ENCODE peak calls at places on chromosome 3, in six cellular contexts. E is HCT116, V is right lobe of liver, A is K562, O is suprapubic skin, M is prostate gland. P is an unnamed sample. For H3K9me3, the result is how much of the 10 kb centered on the place peaks cover.

GRCh38 chr3:35832140-35832571 is 192.8 kb downstream of the ARPP21 start:
- DNase-seq in O (no peak), E (no peak), V (no peak), M (no peak), A (no peak), P (no peak)

GRCh38 chr3:150359381-150359780 is 48.7 kb upstream of the TSC22D2 start:
- DNase-seq in E (no peak), A (no peak), M (no peak), O (no peak), V (no peak), P (no peak)

GRCh38 chr3:30730967-30731366 is 124.6 kb downstream of the TGFBR2 start:
- DNase-seq in O (no peak), V (no peak), A (no peak), E (no peak), M (no peak), P (no peak)

GRCh38 chr3:123451186-123451585 is 2.3 kb upstream of the ADCY5 start:
- DNase-seq in O (no peak), A (no peak), E (no peak), M (no peak), V (no peak), P (no peak)

GRCh38 chr3:103794656-103795055 is 1359.8 kb downstream of the ZPLD1 start:
- DNase-seq in V (no peak), M (no peak), A (no peak), O (no peak), E (no peak), P (no peak)

GRCh38 chr3:159824341-159824740 is 164.3 kb upstream of the IL12A start:
- DNase-seq in E (peak), V (no peak), M (peak), A (no peak), O (no peak), P (no peak)

GRCh38 chr3:127986803-127987202 is 65.4 kb upstream of the SEC61A1 start:
- DNase-seq in V (peak), A (no peak), E (no peak), M (no peak), O (no peak), P (no peak)

GRCh38 chr3:27357665-27358258 is 11.4 kb downstream of the NEK10 start:
- DNase-seq in O (no peak), V (peak), E (peak), A (peak), M (no peak), P (peak)

GRCh38 chr3:16884748-16885587 is at the start of gene PLCL2:
- DNase-seq in M (no peak), O (no peak), A (peak), V (peak), E (no peak), P (peak)

GRCh38 chr3:81749285-81749684 is 12.2 kb downstream of the GBE1 start:
- DNase-seq in E (no peak), O (no peak), V (no peak), M (no peak), A (no peak), P (no peak)

GRCh38 chr3:132660056-132660744 is at the start of gene UBA5:
- DNase-seq in V (peak), A (peak), M (peak), E (peak), O (peak), P (peak)

GRCh38 chr3:138230525-138230924 is 43.4 kb downstream of the ARMC8 start:
- DNase-seq in V (no peak), A (no peak), M (no peak), E (no peak), O (no peak), P (no peak)

GRCh38 chr3:70108072-70108471 is 108.5 kb downstream of the SAMMSON start:
- DNase-seq in M (no peak), V (peak), E (no peak), O (no peak), A (peak), P (no peak)

GRCh38 chr3:42159706-42160472 is 68.7 kb downstream of the TRAK1 start:
- DNase-seq in M (peak), A (peak), O (no peak), E (peak), V (no peak), P (no peak)

GRCh38 chr3:17041009-17041408 is 156.3 kb downstream of the PLCL2 start:
- DNase-seq in E (no peak), A (no peak), O (no peak), V (no peak), M (no peak), P (no peak)

GRCh38 chr3:61637088-61638051 is 76.0 kb downstream of the PTPRG start:
- DNase-seq in M (no peak), A (no peak), E (no peak), O (no peak), V (peak), P (peak)

GRCh38 chr3:110593749-110594148 is 477.9 kb upstream of the NECTIN3 start:
- DNase-seq in V (no peak), A (no peak), M (no peak), E (no peak), O (no peak), P (no peak)
- H3K9me3 ChIP-seq in V (under half), A (under half), M (under half), E (under half), O (under half), P (under half)

DNA sequence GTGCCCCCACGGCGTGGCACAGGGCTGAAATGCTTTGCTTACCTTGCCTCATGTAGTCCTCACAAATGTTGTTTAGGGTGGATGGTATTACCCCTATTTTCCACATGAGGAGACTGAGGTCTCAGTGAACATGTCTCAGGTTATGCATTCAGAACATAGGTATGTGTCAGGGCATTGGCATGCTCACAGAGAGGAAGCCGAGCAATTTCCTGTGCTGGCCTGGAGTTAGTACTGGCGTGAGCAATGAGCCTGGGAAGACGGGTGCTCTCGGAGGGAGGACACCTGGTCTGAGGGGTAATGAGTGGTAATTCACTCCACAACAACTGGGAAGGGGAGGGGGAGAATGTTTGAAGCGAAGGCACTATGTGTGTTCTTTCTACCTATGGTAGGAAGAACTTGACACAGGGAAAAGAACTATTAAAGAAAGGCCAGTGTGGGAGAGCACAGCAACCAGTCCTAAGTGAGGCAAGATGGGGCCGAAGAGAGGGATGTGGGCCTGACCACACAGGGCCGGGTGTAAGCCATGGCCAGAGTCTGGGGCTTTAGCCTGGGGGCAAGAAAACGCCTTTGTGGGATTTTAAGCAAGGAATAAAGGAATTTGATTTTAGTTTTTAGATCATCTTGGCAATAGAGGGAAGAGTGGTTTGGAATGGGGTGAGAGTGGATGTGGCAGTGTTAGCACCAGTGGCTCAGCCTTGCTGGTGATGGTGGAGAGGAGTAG is 4.9 kb upstream of the FAM131A start:
- DNase-seq in V (no peak), A (no peak), M (no peak), E (no peak), O (no peak), P (no peak)
- TF ChIP-seq POLR2A in V (no peak), A (peak), M (no peak), E (no peak), O (no peak), P (no peak)

DNA sequence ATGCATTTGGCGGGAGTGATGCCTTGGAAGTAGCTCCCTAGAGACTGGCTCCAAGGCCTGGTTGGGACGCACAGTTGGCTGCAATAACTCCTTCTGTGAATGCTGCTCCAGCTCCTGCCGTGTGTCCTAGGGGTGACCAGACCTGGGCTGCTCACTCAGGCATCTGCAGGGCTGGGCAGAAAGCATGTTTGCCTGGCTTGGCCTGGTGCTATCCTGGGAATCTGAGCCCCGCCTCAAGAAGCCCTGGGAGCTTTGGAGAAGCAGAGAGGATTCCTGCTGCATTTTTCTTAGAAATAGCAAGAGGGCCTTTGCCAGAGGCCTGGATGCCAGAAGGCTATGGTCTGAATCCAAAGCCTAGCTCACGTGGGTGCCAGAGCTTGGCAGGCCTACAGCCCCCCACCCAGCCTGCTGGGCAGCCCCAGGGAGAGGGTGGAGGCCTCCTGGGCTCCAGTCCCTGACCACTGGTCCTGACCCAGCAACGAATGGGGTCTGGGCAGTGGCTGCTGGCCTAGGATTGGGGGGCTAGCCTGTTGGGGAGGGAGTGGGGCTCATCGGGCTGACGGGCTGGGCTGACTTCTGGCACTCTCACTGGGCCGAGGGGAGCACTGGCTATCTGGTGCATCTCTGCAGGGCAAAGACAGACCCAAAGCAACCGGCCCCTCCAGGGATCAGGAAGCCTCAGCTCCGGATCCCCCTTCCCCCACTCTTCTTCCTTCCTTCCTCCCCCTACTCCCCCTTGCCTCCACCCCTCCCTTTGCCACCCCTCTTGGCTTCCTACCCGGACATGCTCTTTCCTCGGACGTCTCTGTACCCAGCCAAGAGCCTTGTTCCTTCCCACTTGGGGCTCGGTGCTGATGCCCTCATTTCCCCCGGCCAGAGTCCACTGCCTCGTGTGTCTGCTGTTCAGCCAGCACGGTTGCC is 10.5 kb downstream of the SEMA3F start:
- DNase-seq in V (peak), A (no peak), E (no peak), O (no peak), M (no peak), P (no peak)
- H3K4me3 ChIP-seq in V (no peak), A (no peak), E (no peak), O (peak), M (no peak), P (no peak)

DNA sequence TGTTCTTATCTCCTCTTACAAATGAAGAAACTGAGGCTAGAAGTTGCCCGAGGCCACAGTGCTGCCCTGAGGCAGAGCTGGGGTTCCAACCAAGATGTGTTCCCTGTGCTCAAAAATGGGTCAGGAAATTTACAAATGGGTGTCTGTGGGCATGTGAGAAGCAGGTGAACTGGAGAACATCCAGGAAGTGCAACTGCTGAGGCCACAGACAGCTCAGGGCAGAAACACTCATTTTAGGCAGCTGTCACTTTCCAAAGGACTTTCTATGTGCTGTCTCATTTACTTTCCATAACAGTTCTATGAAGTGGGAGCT is 47.2 kb upstream of the ATP2B2 start:
- DNase-seq in O (no peak), E (no peak), A (no peak), M (no peak), V (peak), P (no peak)
- H3K9me3 ChIP-seq in O (under half), E (under half), A (under half), M (under half), V (under half), P (under half)

GRCh38 chr3:51733859-51734571 is 27.1 kb downstream of the GRM2 start:
- DNase-seq in A (no peak), E (no peak), M (no peak), V (no peak), O (no peak), P (no peak)
- TF ChIP-seq POLR2A in A (no peak), E (no peak), M (no peak), V (no peak), O (no peak), P (no peak)

P was measured in adrenal gland.